ENCODE peak calls at places on chromosomes 6 and 20, in ten cellular contexts. One of them, this sample, is unnamed.

GRCh38 chr6:45430590-45431202 is 53.0 kb upstream of the SUPT3H start:
- DNase-seq in Peyer's patch: no peak
- DNase-seq in adrenal gland: no peak
- DNase-seq in kidney: no peak
- DNase-seq in pancreas: no peak
- DNase-seq in adipocyte: no peak
- DNase-seq in HepG2: no peak
- DNase-seq in neural progenitor cell: no peak
- DNase-seq in brain microvascular endothelial cell: no peak
- DNase-seq in mucosa of descending colon: no peak
- DNase-seq in this sample: no peak

GRCh38 chr6:46472243-46472642 is 19.0 kb downstream of the RCAN2 start:
- DNase-seq in Peyer's patch: no peak
- DNase-seq in adrenal gland: no peak
- DNase-seq in kidney: no peak
- DNase-seq in pancreas: no peak
- DNase-seq in adipocyte: no peak
- DNase-seq in HepG2: no peak
- DNase-seq in neural progenitor cell: no peak
- DNase-seq in brain microvascular endothelial cell: no peak
- DNase-seq in mucosa of descending colon: no peak
- DNase-seq in this sample: no peak

GRCh38 chr20:36315545-36316351 is 9.6 kb downstream of the DLGAP4 start:
- DNase-seq in Peyer's patch: no peak
- DNase-seq in adrenal gland: no peak
- DNase-seq in kidney: no peak
- DNase-seq in pancreas: peak; percentile 55
- DNase-seq in adipocyte: no peak
- DNase-seq in HepG2: no peak
- DNase-seq in neural progenitor cell: no peak
- DNase-seq in brain microvascular endothelial cell: no peak
- DNase-seq in mucosa of descending colon: no peak
- DNase-seq in this sample: no peak

GRCh38 chr20:9103955-9104354 is 35.1 kb downstream of the PLCB4 start:
- DNase-seq in Peyer's patch: no peak
- DNase-seq in adrenal gland: no peak
- DNase-seq in kidney: no peak
- DNase-seq in pancreas: no peak
- DNase-seq in adipocyte: no peak
- DNase-seq in HepG2: no peak
- DNase-seq in neural progenitor cell: no peak
- DNase-seq in brain microvascular endothelial cell: no peak
- DNase-seq in mucosa of descending colon: no peak
- DNase-seq in this sample: no peak

GRCh38 chr6:17265570-17265969 is 15.6 kb upstream of the RBM24 start:
- DNase-seq in Peyer's patch: no peak
- DNase-seq in adrenal gland: no peak
- DNase-seq in kidney: no peak
- DNase-seq in pancreas: no peak
- DNase-seq in adipocyte: no peak
- DNase-seq in HepG2: no peak
- DNase-seq in neural progenitor cell: no peak
- DNase-seq in brain microvascular endothelial cell: no peak
- DNase-seq in mucosa of descending colon: no peak
- DNase-seq in this sample: no peak

GRCh38 chr6:4788953-4789584 is 12.9 kb downstream of the CDYL start:
- DNase-seq in Peyer's patch: peak; percentile 61
- DNase-seq in adrenal gland: no peak
- DNase-seq in kidney: no peak
- DNase-seq in pancreas: no peak
- DNase-seq in adipocyte: no peak
- DNase-seq in HepG2: no peak
- DNase-seq in neural progenitor cell: peak; percentile 28
- DNase-seq in brain microvascular endothelial cell: no peak
- DNase-seq in mucosa of descending colon: no peak
- DNase-seq in this sample: no peak

GRCh38 chr6:150202404-150202803 is 59.6 kb downstream of the PPP1R14C start:
- DNase-seq in Peyer's patch: no peak
- DNase-seq in adrenal gland: no peak
- DNase-seq in kidney: no peak
- DNase-seq in pancreas: no peak
- DNase-seq in adipocyte: no peak
- DNase-seq in HepG2: no peak
- DNase-seq in neural progenitor cell: no peak
- DNase-seq in brain microvascular endothelial cell: no peak
- DNase-seq in mucosa of descending colon: peak; percentile 77
- DNase-seq in this sample: no peak

GRCh38 chr6:38216451-38216850 is 396.9 kb downstream of the ZFAND3 start:
- DNase-seq in Peyer's patch: no peak
- DNase-seq in adrenal gland: no peak
- DNase-seq in kidney: no peak
- DNase-seq in pancreas: no peak
- DNase-seq in adipocyte: no peak
- DNase-seq in HepG2: no peak
- DNase-seq in neural progenitor cell: no peak
- DNase-seq in brain microvascular endothelial cell: no peak
- DNase-seq in mucosa of descending colon: no peak
- DNase-seq in this sample: no peak

GRCh38 chr6:2669067-2669710 is 81.5 kb downstream of the MYLK4 start:
- DNase-seq in Peyer's patch: no peak
- DNase-seq in adrenal gland: no peak
- DNase-seq in kidney: no peak
- DNase-seq in pancreas: no peak
- DNase-seq in adipocyte: no peak
- DNase-seq in HepG2: no peak
- DNase-seq in neural progenitor cell: no peak
- DNase-seq in brain microvascular endothelial cell: no peak
- DNase-seq in mucosa of descending colon: no peak
- DNase-seq in this sample: no peak

GRCh38 chr20:32536861-32537656 is 48.1 kb downstream of the NOL4L start:
- DNase-seq in Peyer's patch: peak; percentile 86
- DNase-seq in adrenal gland: no peak
- DNase-seq in kidney: peak; percentile 89
- DNase-seq in pancreas: peak; percentile 84
- DNase-seq in adipocyte: no peak
- DNase-seq in HepG2: no peak
- DNase-seq in neural progenitor cell: peak; percentile 39
- DNase-seq in brain microvascular endothelial cell: no peak
- DNase-seq in mucosa of descending colon: peak; percentile 86
- DNase-seq in this sample: no peak

GRCh38 chr6:36947570-36948351 is 6.8 kb upstream of the PI16 start:
- DNase-seq in Peyer's patch: peak; percentile 75
- DNase-seq in adrenal gland: peak; percentile 11
- DNase-seq in kidney: no peak
- DNase-seq in pancreas: no peak
- DNase-seq in adipocyte: no peak
- DNase-seq in HepG2: no peak
- DNase-seq in neural progenitor cell: peak; percentile 51
- DNase-seq in brain microvascular endothelial cell: no peak
- DNase-seq in mucosa of descending colon: no peak
- DNase-seq in this sample: no peak

GRCh38 chr6:77425676-77426075 is 37.6 kb downstream of the HTR1B start:
- DNase-seq in Peyer's patch: no peak
- DNase-seq in adrenal gland: no peak
- DNase-seq in kidney: no peak
- DNase-seq in pancreas: no peak
- DNase-seq in adipocyte: peak; percentile 75
- DNase-seq in HepG2: no peak
- DNase-seq in neural progenitor cell: no peak
- DNase-seq in brain microvascular endothelial cell: no peak
- DNase-seq in mucosa of descending colon: no peak
- DNase-seq in this sample: no peak

GRCh38 chr6:125377621-125378020 is 75.9 kb upstream of the HDDC2 start:
- DNase-seq in Peyer's patch: no peak
- DNase-seq in adrenal gland: no peak
- DNase-seq in kidney: no peak
- DNase-seq in pancreas: no peak
- DNase-seq in adipocyte: peak; percentile 81
- DNase-seq in HepG2: no peak
- DNase-seq in neural progenitor cell: no peak
- DNase-seq in brain microvascular endothelial cell: peak; percentile 91
- DNase-seq in mucosa of descending colon: peak; percentile 2
- DNase-seq in this sample: peak; percentile 84

GRCh38 chr6:119179842-119180241 is 101.4 kb upstream of the FAM184A start:
- DNase-seq in Peyer's patch: no peak
- DNase-seq in adrenal gland: no peak
- DNase-seq in kidney: no peak
- DNase-seq in pancreas: no peak
- DNase-seq in adipocyte: no peak
- DNase-seq in HepG2: no peak
- DNase-seq in neural progenitor cell: no peak
- DNase-seq in brain microvascular endothelial cell: no peak
- DNase-seq in mucosa of descending colon: no peak
- DNase-seq in this sample: no peak

GRCh38 chr6:110334425-110335158 is 23.6 kb downstream of the METTL24 start:
- DNase-seq in Peyer's patch: no peak
- DNase-seq in adrenal gland: no peak
- DNase-seq in kidney: no peak
- DNase-seq in pancreas: no peak
- DNase-seq in adipocyte: no peak
- DNase-seq in HepG2: no peak
- DNase-seq in neural progenitor cell: no peak
- DNase-seq in brain microvascular endothelial cell: no peak
- DNase-seq in mucosa of descending colon: no peak
- DNase-seq in this sample: no peak

GRCh38 chr6:165308926-165309731 is at the start of gene C6orf118:
- DNase-seq in Peyer's patch: no peak
- DNase-seq in adrenal gland: peak; percentile 27
- DNase-seq in kidney: peak; percentile 81
- DNase-seq in pancreas: no peak
- DNase-seq in adipocyte: peak; percentile 32
- DNase-seq in HepG2: no peak
- DNase-seq in neural progenitor cell: peak; percentile 93
- DNase-seq in brain microvascular endothelial cell: peak; percentile 85
- DNase-seq in mucosa of descending colon: peak; percentile 15
- DNase-seq in this sample: peak; percentile 28

GRCh38 chr6:151534576-151534975 is 40.8 kb downstream of the CCDC170 start:
- DNase-seq in Peyer's patch: no peak
- DNase-seq in adrenal gland: no peak
- DNase-seq in kidney: no peak
- DNase-seq in pancreas: no peak
- DNase-seq in adipocyte: no peak
- DNase-seq in HepG2: no peak
- DNase-seq in neural progenitor cell: no peak
- DNase-seq in brain microvascular endothelial cell: peak; percentile 40
- DNase-seq in mucosa of descending colon: no peak
- DNase-seq in this sample: peak; percentile 26

GRCh38 chr6:26272171-26272631 is 92.8 kb upstream of the BTN3A2 start:
- DNase-seq in Peyer's patch: peak; percentile 66
- DNase-seq in adrenal gland: peak; percentile 67
- DNase-seq in kidney: peak; percentile 81
- DNase-seq in pancreas: no peak
- DNase-seq in adipocyte: no peak
- DNase-seq in HepG2: no peak
- DNase-seq in neural progenitor cell: peak; percentile 74
- DNase-seq in brain microvascular endothelial cell: no peak
- DNase-seq in mucosa of descending colon: peak; percentile 75
- DNase-seq in this sample: no peak
- H3K4me3 ChIP-seq in Peyer's patch: peak overlapping the region; percentile 52
- H3K4me3 ChIP-seq in adrenal gland: no peak overlapping the region
- H3K4me3 ChIP-seq in kidney: peak overlapping the region; percentile 59
- H3K4me3 ChIP-seq in pancreas: no peak overlapping the region
- H3K4me3 ChIP-seq in adipocyte: peak overlapping the region; percentile 92
- H3K4me3 ChIP-seq in HepG2: peak overlapping the region; percentile 73
- H3K4me3 ChIP-seq in neural progenitor cell: peak overlapping the region; percentile 70
- H3K4me3 ChIP-seq in brain microvascular endothelial cell: peak overlapping the region; percentile 75
- H3K4me3 ChIP-seq in mucosa of descending colon: peak overlapping the region; percentile 4
- H3K4me3 ChIP-seq in this sample: peak overlapping the region; percentile 59

GRCh38 chr6:63224179-63224578 is 12.9 kb downstream of the FKBP1C start:
- DNase-seq in Peyer's patch: no peak
- DNase-seq in adrenal gland: no peak
- DNase-seq in kidney: no peak
- DNase-seq in pancreas: no peak
- DNase-seq in adipocyte: no peak
- DNase-seq in HepG2: no peak
- DNase-seq in neural progenitor cell: no peak
- DNase-seq in brain microvascular endothelial cell: no peak
- DNase-seq in mucosa of descending colon: no peak
- DNase-seq in this sample: no peak
- H3K4me3 ChIP-seq in Peyer's patch: no peak overlapping the region
- H3K4me3 ChIP-seq in adrenal gland: no peak overlapping the region
- H3K4me3 ChIP-seq in kidney: no peak overlapping the region
- H3K4me3 ChIP-seq in pancreas: no peak overlapping the region
- H3K4me3 ChIP-seq in adipocyte: no peak overlapping the region
- H3K4me3 ChIP-seq in HepG2: no peak overlapping the region
- H3K4me3 ChIP-seq in neural progenitor cell: no peak overlapping the region
- H3K4me3 ChIP-seq in brain microvascular endothelial cell: no peak overlapping the region
- H3K4me3 ChIP-seq in mucosa of descending colon: no peak overlapping the region
- H3K4me3 ChIP-seq in this sample: no peak overlapping the region

GRCh38 chr6:35312763-35313125 is 15.1 kb downstream of the DEF6 start:
- DNase-seq in Peyer's patch: no peak
- DNase-seq in adrenal gland: no peak
- DNase-seq in kidney: no peak
- DNase-seq in pancreas: no peak
- DNase-seq in adipocyte: no peak
- DNase-seq in HepG2: no peak
- DNase-seq in neural progenitor cell: no peak
- DNase-seq in brain microvascular endothelial cell: no peak
- DNase-seq in mucosa of descending colon: no peak
- DNase-seq in this sample: no peak

GRCh38 chr6:35312076-35312762 is 14.6 kb downstream of the DEF6 start:
- DNase-seq in Peyer's patch: no peak
- DNase-seq in adrenal gland: no peak
- DNase-seq in kidney: no peak
- DNase-seq in pancreas: no peak
- DNase-seq in adipocyte: no peak
- DNase-seq in HepG2: no peak
- DNase-seq in neural progenitor cell: no peak
- DNase-seq in brain microvascular endothelial cell: no peak
- DNase-seq in mucosa of descending colon: no peak
- DNase-seq in this sample: no peak

GRCh38 chr6:35309611-35310264 is 12.1 kb downstream of the DEF6 start:
- DNase-seq in Peyer's patch: no peak
- DNase-seq in adrenal gland: no peak
- DNase-seq in kidney: no peak
- DNase-seq in pancreas: no peak
- DNase-seq in adipocyte: no peak
- DNase-seq in HepG2: no peak
- DNase-seq in neural progenitor cell: no peak
- DNase-seq in brain microvascular endothelial cell: no peak
- DNase-seq in mucosa of descending colon: no peak
- DNase-seq in this sample: no peak

GRCh38 chr6:35311390-35312075 is 13.9 kb downstream of the DEF6 start:
- DNase-seq in Peyer's patch: peak; percentile 68
- DNase-seq in adrenal gland: no peak
- DNase-seq in kidney: no peak
- DNase-seq in pancreas: no peak
- DNase-seq in adipocyte: no peak
- DNase-seq in HepG2: no peak
- DNase-seq in neural progenitor cell: no peak
- DNase-seq in brain microvascular endothelial cell: no peak
- DNase-seq in mucosa of descending colon: no peak
- DNase-seq in this sample: no peak

GRCh38 chr6:35310265-35310831 is 12.7 kb downstream of the DEF6 start:
- DNase-seq in Peyer's patch: no peak
- DNase-seq in adrenal gland: no peak
- DNase-seq in kidney: no peak
- DNase-seq in pancreas: no peak
- DNase-seq in adipocyte: no peak
- DNase-seq in HepG2: no peak
- DNase-seq in neural progenitor cell: no peak
- DNase-seq in brain microvascular endothelial cell: no peak
- DNase-seq in mucosa of descending colon: no peak
- DNase-seq in this sample: no peak
- H3K4me3 ChIP-seq in Peyer's patch: no peak overlapping the region
- H3K4me3 ChIP-seq in adrenal gland: no peak overlapping the region
- H3K4me3 ChIP-seq in kidney: no peak overlapping the region
- H3K4me3 ChIP-seq in pancreas: no peak overlapping the region
- H3K4me3 ChIP-seq in adipocyte: no peak overlapping the region
- H3K4me3 ChIP-seq in HepG2: no peak overlapping the region
- H3K4me3 ChIP-seq in neural progenitor cell: no peak overlapping the region
- H3K4me3 ChIP-seq in brain microvascular endothelial cell: no peak overlapping the region
- H3K4me3 ChIP-seq in mucosa of descending colon: no peak overlapping the region
- H3K4me3 ChIP-seq in this sample: no peak overlapping the region

GRCh38 chr6:121522771-121523386 is 87.4 kb downstream of the GJA1 start:
- DNase-seq in Peyer's patch: no peak
- DNase-seq in adrenal gland: no peak
- DNase-seq in kidney: no peak
- DNase-seq in pancreas: no peak
- DNase-seq in adipocyte: peak; percentile 59
- DNase-seq in HepG2: no peak
- DNase-seq in neural progenitor cell: no peak
- DNase-seq in brain microvascular endothelial cell: peak; percentile 64
- DNase-seq in mucosa of descending colon: no peak
- DNase-seq in this sample: no peak
- H3K4me3 ChIP-seq in Peyer's patch: no peak overlapping the region
- H3K4me3 ChIP-seq in adrenal gland: no peak overlapping the region
- H3K4me3 ChIP-seq in kidney: no peak overlapping the region
- H3K4me3 ChIP-seq in pancreas: no peak overlapping the region
- H3K4me3 ChIP-seq in adipocyte: peak overlapping the region; percentile 34
- H3K4me3 ChIP-seq in HepG2: no peak overlapping the region
- H3K4me3 ChIP-seq in neural progenitor cell: no peak overlapping the region
- H3K4me3 ChIP-seq in brain microvascular endothelial cell: no peak overlapping the region
- H3K4me3 ChIP-seq in mucosa of descending colon: no peak overlapping the region
- H3K4me3 ChIP-seq in this sample: no peak overlapping the region